ENCODE peak calls at places on chromosome 2, in nine cellular contexts. H is OCI-LY7; M is tibial nerve; N is CD4-positive, CD25-positive, alpha-beta regulatory T cell; L is pancreas; B is right lobe of liver; E is K562; X is effector memory CD4-positive, alpha-beta T cell; D is kidney. Y is an unnamed sample.
A peak's percentile ranks its signal among the peaks of the same experiment; 100 is the strongest.

GRCh38 chr2:225429718-225430117 is 30.2 kb downstream of the NYAP2 start:
- DNase-seq in X (no peak), M (no peak), D (no peak), L (peak; percentile 66), E (no peak), H (no peak), N (no peak), B (no peak), Y (peak; percentile 12)

GRCh38 chr2:225177098-225177497 is 134.8 kb upstream of the DOCK10 start:
- DNase-seq in D (no peak), B (no peak), H (no peak), L (no peak), X (no peak), M (no peak), E (no peak), N (no peak), Y (no peak)

GRCh38 chr2:147688252-147688651 is 156.6 kb upstream of the ACVR2A start:
- DNase-seq in H (no peak), X (no peak), B (no peak), E (no peak), D (no peak), M (no peak), L (no peak), N (no peak), Y (no peak)

GRCh38 chr2:180360283-180360618 is 353.2 kb upstream of the CWC22 start:
- DNase-seq in D (no peak), X (no peak), N (no peak), E (no peak), M (no peak), B (no peak), H (no peak), L (no peak), Y (no peak)

GRCh38 chr2:174540893-174541292 is 54.1 kb upstream of the GPR155 start:
- DNase-seq in M (no peak), N (no peak), D (no peak), H (no peak), X (no peak), L (no peak), E (no peak), B (no peak), Y (no peak)

GRCh38 chr2:146634256-146635068 is 1210.4 kb upstream of the ACVR2A start:
- DNase-seq in N (no peak), B (no peak), X (no peak), D (no peak), H (no peak), E (no peak), M (no peak), L (no peak), Y (no peak)

GRCh38 chr2:220753486-220753885 is 818.6 kb downstream of the EPHA4 start:
- DNase-seq in E (no peak), D (no peak), M (no peak), L (no peak), N (no peak), H (no peak), X (no peak), B (no peak), Y (no peak)

GRCh38 chr2:70328921-70329561 is 27.2 kb upstream of the FAM136A start:
- DNase-seq in X (no peak), E (no peak), D (peak; percentile 91), H (no peak), M (no peak), B (no peak), N (no peak), L (peak; percentile 71), Y (peak; percentile 98)

DNA sequence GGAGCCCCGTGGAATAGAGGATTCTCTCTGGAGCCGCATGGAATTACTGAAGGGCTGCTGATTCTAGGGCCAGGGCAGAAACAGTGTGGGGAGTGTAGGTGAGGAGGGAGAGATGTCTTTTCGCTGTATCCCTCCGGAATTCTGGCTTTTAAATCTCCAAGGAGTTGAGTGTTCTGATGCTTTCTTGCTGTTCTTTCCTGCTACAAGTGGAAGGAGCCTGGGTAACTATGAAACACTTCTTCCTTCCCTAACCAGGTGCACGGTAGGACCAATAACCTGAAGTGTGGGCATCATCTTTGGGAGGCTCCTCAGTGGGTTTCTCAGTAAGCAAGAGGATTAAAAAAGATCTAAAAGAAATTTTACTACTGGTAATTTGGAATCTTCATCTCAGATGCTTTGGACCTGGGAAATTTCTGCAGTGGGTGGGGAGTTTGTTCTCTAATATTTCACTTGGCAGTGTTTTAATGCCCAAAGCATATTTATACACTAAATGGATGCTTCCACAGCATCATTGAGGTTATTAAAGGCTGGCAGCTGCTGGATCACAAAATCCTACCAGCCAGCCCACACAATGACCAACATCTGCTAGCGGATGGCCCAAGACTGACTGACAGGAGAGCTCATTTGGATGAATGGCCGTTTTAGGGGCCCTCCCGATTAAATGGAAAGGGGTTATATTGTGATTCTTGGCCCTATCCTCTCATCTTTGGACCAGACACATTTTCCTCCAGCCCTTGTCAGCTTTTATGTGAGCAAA is 2.1 kb downstream of the EML6 start:
- DNase-seq in H (peak; percentile 34), B (no peak), M (no peak), E (no peak), D (no peak), X (no peak), L (no peak), N (no peak), Y (no peak)
- H3K4me3 ChIP-seq in H (peak overlapping the region; percentile 79), B (no peak overlapping the region), M (peak overlapping the region; percentile 88), E (no peak overlapping the region), D (peak overlapping the region; percentile 10), X (peak overlapping the region; percentile 43), L (no peak overlapping the region), N (no peak overlapping the region), Y (no peak overlapping the region)

GRCh38 chr2:139836769-139837168 is 1056.6 kb upstream of the NXPH2 start:
- DNase-seq in E (no peak), D (no peak), X (no peak), N (no peak), M (no peak), H (no peak), B (no peak), L (no peak), Y (no peak)

GRCh38 chr2:139835101-139835500 is 1054.9 kb upstream of the NXPH2 start:
- DNase-seq in D (no peak), B (no peak), N (no peak), M (no peak), E (no peak), L (no peak), X (no peak), H (no peak), Y (no peak)
- H3K27ac ChIP-seq in D (no peak overlapping the region), B (no peak overlapping the region), N (no peak overlapping the region), M (no peak overlapping the region), E (no peak overlapping the region), L (no peak overlapping the region), X (no peak overlapping the region), H (no peak overlapping the region), Y (no peak overlapping the region)

GRCh38 chr2:112758701-112759100 is 5.7 kb downstream of the CKAP2L start:
- DNase-seq in B (no peak), N (no peak), E (no peak), H (no peak), X (no peak), M (no peak), D (no peak), L (no peak), Y (no peak)

GRCh38 chr2:112762276-112762675 is 2.1 kb downstream of the CKAP2L start:
- DNase-seq in N (no peak), H (no peak), M (no peak), D (no peak), X (no peak), L (no peak), E (no peak), B (no peak), Y (no peak)

GRCh38 chr2:112757265-112757664 is 7.1 kb downstream of the CKAP2L start:
- DNase-seq in D (no peak), M (no peak), E (no peak), L (no peak), H (no peak), X (no peak), B (peak; percentile 71), N (no peak), Y (no peak)

GRCh38 chr2:112756207-112756606 is 8.2 kb downstream of the CKAP2L start:
- DNase-seq in M (no peak), N (no peak), X (no peak), H (no peak), E (no peak), D (no peak), L (no peak), B (no peak), Y (no peak)

DNA sequence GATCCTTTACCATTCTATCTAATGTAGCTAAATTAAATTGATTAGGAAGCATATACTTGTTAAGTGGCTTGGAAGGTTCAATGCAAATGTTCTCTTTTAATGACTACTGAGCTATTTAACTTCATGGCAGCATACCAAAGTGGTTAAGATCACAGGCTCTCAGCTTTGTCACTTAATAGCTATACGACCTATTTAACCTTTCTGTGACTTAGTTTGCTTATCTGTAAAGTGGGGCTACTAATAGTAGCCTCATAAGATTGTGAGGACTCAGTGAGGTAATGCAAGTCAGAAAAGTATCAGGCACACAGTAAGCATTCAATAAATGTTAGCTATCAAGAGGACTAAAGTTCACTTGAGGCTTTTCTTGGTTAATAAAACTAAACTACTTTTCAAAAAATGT is 4.3 kb downstream of the CKAP2L start:
- DNase-seq in H (no peak), E (no peak), B (no peak), M (no peak), L (no peak), X (no peak), N (no peak), D (no peak), Y (no peak)
- H3K36me3 ChIP-seq in H (peaks cover 72% of the 10 kb centered on the region), E (peaks cover 69% of the 10 kb centered on the region), B (no peaks in the 10 kb centered on the region), M (no peaks in the 10 kb centered on the region), L (no peaks in the 10 kb centered on the region), X (no peaks in the 10 kb centered on the region), N (no peaks in the 10 kb centered on the region), D (no peaks in the 10 kb centered on the region), Y (no peaks in the 10 kb centered on the region)

GRCh38 chr2:161415467-161416293 is 417 bp upstream of the TBR1 start:
- DNase-seq in L (no peak), M (no peak), X (no peak), H (no peak), B (no peak), N (peak; percentile 40), E (peak; percentile 25), D (no peak), Y (no peak)
- H3K4me3 ChIP-seq in L (no peak overlapping the region), M (no peak overlapping the region), X (peak overlapping the region; percentile 46), H (no peak overlapping the region), B (no peak overlapping the region), N (peak overlapping the region; percentile 74), E (no peak overlapping the region), D (no peak overlapping the region), Y (no peak overlapping the region)

DNA sequence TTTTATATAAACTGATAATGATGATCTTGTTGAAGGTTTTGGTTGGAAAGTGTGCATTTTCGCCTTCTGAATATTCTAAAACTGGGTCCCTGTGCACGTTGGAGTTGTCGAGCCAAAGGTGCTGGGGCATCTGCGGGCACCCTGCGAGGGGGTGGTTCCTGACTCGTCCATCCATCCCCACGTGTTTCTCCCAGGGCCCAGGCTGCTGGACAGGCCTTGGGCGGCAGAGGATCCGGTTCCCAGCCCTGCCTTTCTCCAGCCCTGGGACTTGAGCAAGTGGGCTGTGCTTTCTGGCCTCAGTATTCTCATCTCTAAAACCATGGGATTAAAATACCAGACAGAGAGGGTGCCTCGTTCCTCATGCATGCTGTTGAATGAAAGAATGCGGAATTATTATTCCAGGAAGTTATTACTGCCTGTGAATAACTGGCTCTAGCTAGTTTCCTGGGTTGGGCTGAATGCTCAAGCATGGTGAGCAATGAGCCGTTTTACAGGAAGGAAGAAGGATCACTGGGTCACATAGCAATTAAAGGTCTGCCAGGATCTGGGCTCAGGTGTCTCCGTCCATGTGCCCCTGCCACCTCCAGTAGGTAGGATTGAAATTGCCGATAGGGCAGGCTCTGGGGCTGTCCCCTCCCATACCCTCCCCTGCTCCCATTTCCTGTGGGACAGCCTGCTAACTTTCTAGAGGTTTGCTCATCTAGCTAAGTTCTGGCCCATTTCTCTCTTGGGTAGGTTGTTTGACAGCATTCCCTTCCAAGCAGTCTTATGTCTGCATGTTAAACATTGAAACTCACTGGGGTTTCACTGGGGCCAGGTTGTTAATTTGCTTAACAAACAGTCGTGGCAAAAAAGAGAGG is 77.2 kb upstream of the HS6ST1 start:
- DNase-seq in X (no peak), H (no peak), E (no peak), M (no peak), D (peak; percentile 85), B (no peak), N (no peak), L (no peak), Y (no peak)
- H3K27ac ChIP-seq in X (no peak overlapping the region), H (no peak overlapping the region), E (no peak overlapping the region), M (no peak overlapping the region), D (peak overlapping the region; percentile 32), B (no peak overlapping the region), N (no peak overlapping the region), L (peak overlapping the region; percentile 22), Y (no peak overlapping the region)

Y was measured in small intestine.